ENCODE peak calls at places on chromosomes 7 and 10, in six cellular contexts. One of them, this sample, is unnamed.

GRCh38 chr10:16835223-16835622 is 18.0 kb upstream of the RSU1 start:
- DNase-seq in fibroblast of lung: no peak
- DNase-seq in neural progenitor cell: no peak
- DNase-seq in mammary epithelial cell: no peak
- DNase-seq in SK-N-SH: no peak
- DNase-seq in K562: no peak
- DNase-seq in this sample: no peak

GRCh38 chr10:88117227-88117626 is 253.8 kb downstream of the PTEN start:
- DNase-seq in fibroblast of lung: no peak
- DNase-seq in neural progenitor cell: no peak
- DNase-seq in mammary epithelial cell: no peak
- DNase-seq in SK-N-SH: no peak
- DNase-seq in K562: no peak
- DNase-seq in this sample: no peak

GRCh38 chr10:14261341-14261740 is 69.4 kb downstream of the FRMD4A start:
- DNase-seq in fibroblast of lung: no peak
- DNase-seq in neural progenitor cell: no peak
- DNase-seq in mammary epithelial cell: no peak
- DNase-seq in SK-N-SH: no peak
- DNase-seq in K562: no peak
- DNase-seq in this sample: no peak

GRCh38 chr10:8044908-8045727 is 9.4 kb upstream of the GATA3 start:
- DNase-seq in fibroblast of lung: no peak
- DNase-seq in neural progenitor cell: peak
- DNase-seq in mammary epithelial cell: peak
- DNase-seq in SK-N-SH: peak
- DNase-seq in K562: peak
- DNase-seq in this sample: no peak

GRCh38 chr10:100654835-100655759 is 90.3 kb upstream of the PAX2 start:
- DNase-seq in fibroblast of lung: no peak
- DNase-seq in neural progenitor cell: peak
- DNase-seq in mammary epithelial cell: no peak
- DNase-seq in SK-N-SH: peak
- DNase-seq in K562: no peak
- DNase-seq in this sample: peak

GRCh38 chr7:66075590-66076458 is at the start of gene ASL:
- DNase-seq in fibroblast of lung: peak
- DNase-seq in neural progenitor cell: peak
- DNase-seq in mammary epithelial cell: peak
- DNase-seq in SK-N-SH: peak
- DNase-seq in K562: peak
- DNase-seq in this sample: peak

GRCh38 chr10:78966844-78967488 is 101.8 kb upstream of the ZMIZ1 start:
- DNase-seq in fibroblast of lung: no peak
- DNase-seq in neural progenitor cell: no peak
- DNase-seq in mammary epithelial cell: no peak
- DNase-seq in SK-N-SH: no peak
- DNase-seq in K562: no peak
- DNase-seq in this sample: peak

GRCh38 chr10:63273575-63273974 is 140.4 kb downstream of the NRBF2 start:
- DNase-seq in fibroblast of lung: no peak
- DNase-seq in neural progenitor cell: no peak
- DNase-seq in mammary epithelial cell: no peak
- DNase-seq in SK-N-SH: no peak
- DNase-seq in K562: no peak
- DNase-seq in this sample: no peak

GRCh38 chr10:97025613-97026242 is 160.0 kb downstream of the SLIT1 start:
- DNase-seq in fibroblast of lung: peak
- DNase-seq in neural progenitor cell: peak
- DNase-seq in mammary epithelial cell: peak
- DNase-seq in SK-N-SH: peak
- DNase-seq in K562: peak
- DNase-seq in this sample: no peak

GRCh38 chr7:12637819-12638592 is 49.4 kb upstream of the ARL4A start:
- DNase-seq in fibroblast of lung: peak
- DNase-seq in neural progenitor cell: no peak
- DNase-seq in mammary epithelial cell: no peak
- DNase-seq in SK-N-SH: peak
- DNase-seq in K562: no peak
- DNase-seq in this sample: no peak

GRCh38 chr7:151637781-151638261 is 118.1 kb upstream of the RHEB start:
- DNase-seq in fibroblast of lung: peak
- DNase-seq in neural progenitor cell: no peak
- DNase-seq in mammary epithelial cell: no peak
- DNase-seq in SK-N-SH: no peak
- DNase-seq in K562: no peak
- DNase-seq in this sample: no peak

GRCh38 chr10:75430000-75430763 is 1.2 kb upstream of the LRMDA start:
- DNase-seq in fibroblast of lung: no peak
- DNase-seq in neural progenitor cell: peak
- DNase-seq in mammary epithelial cell: peak
- DNase-seq in SK-N-SH: no peak
- DNase-seq in K562: no peak
- DNase-seq in this sample: peak

GRCh38 chr7:24336461-24336860 is 52.5 kb downstream of the NPY start:
- DNase-seq in fibroblast of lung: no peak
- DNase-seq in neural progenitor cell: no peak
- DNase-seq in mammary epithelial cell: no peak
- DNase-seq in SK-N-SH: no peak
- DNase-seq in K562: no peak
- DNase-seq in this sample: no peak

GRCh38 chr10:7364474-7364873 is 46.4 kb downstream of the SFMBT2 start:
- DNase-seq in fibroblast of lung: no peak
- DNase-seq in neural progenitor cell: no peak
- DNase-seq in mammary epithelial cell: no peak
- DNase-seq in SK-N-SH: no peak
- DNase-seq in K562: no peak
- DNase-seq in this sample: no peak

GRCh38 chr10:63520463-63521388 is 475 bp upstream of the REEP3 start:
- DNase-seq in fibroblast of lung: no peak
- DNase-seq in neural progenitor cell: peak
- DNase-seq in mammary epithelial cell: peak
- DNase-seq in SK-N-SH: peak
- DNase-seq in K562: peak
- DNase-seq in this sample: peak

GRCh38 chr7:16774986-16775385 is 21.4 kb downstream of the TSPAN13 start:
- DNase-seq in fibroblast of lung: no peak
- DNase-seq in neural progenitor cell: no peak
- DNase-seq in mammary epithelial cell: peak
- DNase-seq in SK-N-SH: no peak
- DNase-seq in K562: no peak
- DNase-seq in this sample: no peak

GRCh38 chr10:23512355-23513058 is 73.6 kb downstream of the OTUD1 start:
- DNase-seq in fibroblast of lung: peak
- DNase-seq in neural progenitor cell: no peak
- DNase-seq in mammary epithelial cell: peak
- DNase-seq in SK-N-SH: no peak
- DNase-seq in K562: peak
- DNase-seq in this sample: no peak

GRCh38 chr7:1291846-1292765 is 59.4 kb downstream of the UNCX start:
- DNase-seq in fibroblast of lung: no peak
- DNase-seq in neural progenitor cell: no peak
- DNase-seq in mammary epithelial cell: no peak
- DNase-seq in SK-N-SH: no peak
- DNase-seq in K562: no peak
- DNase-seq in this sample: peak

GRCh38 chr7:97005764-97006145 is 402 bp downstream of the DLX6 start:
- DNase-seq in fibroblast of lung: peak
- DNase-seq in neural progenitor cell: no peak
- DNase-seq in mammary epithelial cell: no peak
- DNase-seq in SK-N-SH: peak
- DNase-seq in K562: no peak
- DNase-seq in this sample: no peak

GRCh38 chr10:3811331-3811870 is 26.4 kb upstream of the KLF6 start:
- DNase-seq in fibroblast of lung: peak
- DNase-seq in neural progenitor cell: no peak
- DNase-seq in mammary epithelial cell: peak
- DNase-seq in SK-N-SH: no peak
- DNase-seq in K562: no peak
- DNase-seq in this sample: no peak

GRCh38 chr7:123259759-123260158 is 60.0 kb upstream of the SLC13A1 start:
- DNase-seq in fibroblast of lung: no peak
- DNase-seq in neural progenitor cell: no peak
- DNase-seq in mammary epithelial cell: no peak
- DNase-seq in SK-N-SH: no peak
- DNase-seq in K562: no peak
- DNase-seq in this sample: no peak

GRCh38 chr10:102593074-102593803 is 51.0 kb upstream of the TRIM8 start:
- DNase-seq in fibroblast of lung: peak
- DNase-seq in neural progenitor cell: no peak
- DNase-seq in mammary epithelial cell: peak
- DNase-seq in SK-N-SH: no peak
- DNase-seq in K562: peak
- DNase-seq in this sample: no peak

GRCh38 chr7:156764016-156764669 is 123.6 kb downstream of the RNF32 start:
- DNase-seq in fibroblast of lung: peak
- DNase-seq in neural progenitor cell: peak
- DNase-seq in mammary epithelial cell: peak
- DNase-seq in SK-N-SH: peak
- DNase-seq in K562: peak
- DNase-seq in this sample: peak

GRCh38 chr7:101784275-101785127 is 32.9 kb upstream of the CUX1 start:
- DNase-seq in fibroblast of lung: no peak
- DNase-seq in neural progenitor cell: no peak
- DNase-seq in mammary epithelial cell: no peak
- DNase-seq in SK-N-SH: no peak
- DNase-seq in K562: peak
- DNase-seq in this sample: peak

GRCh38 chr7:105230486-105230885 is 158.2 kb downstream of the SRPK2 start:
- DNase-seq in fibroblast of lung: no peak
- DNase-seq in neural progenitor cell: no peak
- DNase-seq in mammary epithelial cell: peak
- DNase-seq in SK-N-SH: no peak
- DNase-seq in K562: no peak
- DNase-seq in this sample: no peak

GRCh38 chr7:8120390-8121058 is 141.4 kb downstream of the ICA1 start:
- DNase-seq in fibroblast of lung: no peak
- DNase-seq in neural progenitor cell: no peak
- DNase-seq in mammary epithelial cell: no peak
- DNase-seq in SK-N-SH: no peak
- DNase-seq in K562: no peak
- DNase-seq in this sample: no peak
- TF ChIP-seq CTCF in fibroblast of lung: no peak
- TF ChIP-seq CTCF in neural progenitor cell: no peak
- TF ChIP-seq CTCF in mammary epithelial cell: no peak
- TF ChIP-seq CTCF in SK-N-SH: no peak
- TF ChIP-seq CTCF in K562: no peak
- TF ChIP-seq CTCF in this sample: no peak

GRCh38 chr7:117661312-117661711 is 181.5 kb downstream of the CFTR start:
- DNase-seq in fibroblast of lung: no peak
- DNase-seq in neural progenitor cell: no peak
- DNase-seq in mammary epithelial cell: no peak
- DNase-seq in SK-N-SH: no peak
- DNase-seq in K562: no peak
- DNase-seq in this sample: no peak

GRCh38 chr7:117654780-117655179 is 175.0 kb downstream of the CFTR start:
- DNase-seq in fibroblast of lung: no peak
- DNase-seq in neural progenitor cell: no peak
- DNase-seq in mammary epithelial cell: peak
- DNase-seq in SK-N-SH: no peak
- DNase-seq in K562: no peak
- DNase-seq in this sample: no peak

GRCh38 chr7:117652943-117653700 is 173.3 kb downstream of the CFTR start:
- DNase-seq in fibroblast of lung: no peak
- DNase-seq in neural progenitor cell: peak
- DNase-seq in mammary epithelial cell: no peak
- DNase-seq in SK-N-SH: no peak
- DNase-seq in K562: no peak
- DNase-seq in this sample: no peak

GRCh38 chr7:117659453-117660086 is 179.7 kb downstream of the CFTR start:
- DNase-seq in fibroblast of lung: peak
- DNase-seq in neural progenitor cell: no peak
- DNase-seq in mammary epithelial cell: no peak
- DNase-seq in SK-N-SH: no peak
- DNase-seq in K562: no peak
- DNase-seq in this sample: no peak

DNA sequence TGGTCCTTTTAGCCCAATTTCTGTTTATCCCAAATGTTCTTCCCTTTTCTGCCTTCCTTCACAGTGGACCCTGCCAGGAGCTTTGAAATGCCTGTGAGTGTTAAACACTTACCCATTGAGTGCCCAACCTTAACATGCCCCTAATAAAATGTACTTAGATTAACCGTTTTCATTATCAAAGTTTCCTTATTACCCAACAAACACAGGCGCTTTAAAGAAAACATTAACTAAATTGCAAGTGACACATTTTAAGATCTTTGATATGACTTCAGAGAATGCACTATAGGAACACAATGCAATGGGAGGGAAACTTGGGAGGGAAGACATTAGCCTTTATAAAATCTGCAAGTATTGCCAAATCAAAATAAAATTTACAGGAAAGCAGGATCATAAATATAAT is 177.0 kb downstream of the CFTR start:
- DNase-seq in fibroblast of lung: no peak
- DNase-seq in neural progenitor cell: no peak
- DNase-seq in mammary epithelial cell: no peak
- DNase-seq in SK-N-SH: no peak
- DNase-seq in K562: no peak
- DNase-seq in this sample: no peak
- H3K27ac ChIP-seq in fibroblast of lung: no peak
- H3K27ac ChIP-seq in neural progenitor cell: no peak
- H3K27ac ChIP-seq in mammary epithelial cell: no peak
- H3K27ac ChIP-seq in SK-N-SH: no peak
- H3K27ac ChIP-seq in K562: no peak
- H3K27ac ChIP-seq in this sample: no peak

GRCh38 chr7:141702047-141702567 is at the start of gene DENND11:
- DNase-seq in fibroblast of lung: peak
- DNase-seq in neural progenitor cell: peak
- DNase-seq in mammary epithelial cell: peak
- DNase-seq in SK-N-SH: peak
- DNase-seq in K562: peak
- DNase-seq in this sample: peak

GRCh38 chr7:141701489-141702046 is 398 bp downstream of the DENND11 start:
- DNase-seq in fibroblast of lung: peak
- DNase-seq in neural progenitor cell: peak
- DNase-seq in mammary epithelial cell: no peak
- DNase-seq in SK-N-SH: peak
- DNase-seq in K562: peak
- DNase-seq in this sample: peak

GRCh38 chr7:141700848-141701371 is 1.1 kb downstream of the DENND11 start:
- DNase-seq in fibroblast of lung: no peak
- DNase-seq in neural progenitor cell: no peak
- DNase-seq in mammary epithelial cell: no peak
- DNase-seq in SK-N-SH: peak
- DNase-seq in K562: no peak
- DNase-seq in this sample: no peak

GRCh38 chr7:141699860-141700259 is 2.1 kb downstream of the DENND11 start:
- DNase-seq in fibroblast of lung: no peak
- DNase-seq in neural progenitor cell: no peak
- DNase-seq in mammary epithelial cell: no peak
- DNase-seq in SK-N-SH: no peak
- DNase-seq in K562: no peak
- DNase-seq in this sample: no peak

GRCh38 chr7:141700291-141700847 is 1.6 kb downstream of the DENND11 start:
- DNase-seq in fibroblast of lung: no peak
- DNase-seq in neural progenitor cell: no peak
- DNase-seq in mammary epithelial cell: no peak
- DNase-seq in SK-N-SH: no peak
- DNase-seq in K562: no peak
- DNase-seq in this sample: no peak
- H3K9ac ChIP-seq in fibroblast of lung: no peak
- H3K9ac ChIP-seq in neural progenitor cell: no peak
- H3K9ac ChIP-seq in mammary epithelial cell: no peak
- H3K9ac ChIP-seq in SK-N-SH: peak
- H3K9ac ChIP-seq in K562: no peak
- H3K9ac ChIP-seq in this sample: no peak

GRCh38 chr10:119562097-119562496 is 19.6 kb upstream of the RGS10 start:
- DNase-seq in fibroblast of lung: no peak
- DNase-seq in neural progenitor cell: no peak
- DNase-seq in mammary epithelial cell: no peak
- DNase-seq in SK-N-SH: no peak
- DNase-seq in K562: no peak
- DNase-seq in this sample: no peak
- TF ChIP-seq CTCF in fibroblast of lung: no peak
- TF ChIP-seq CTCF in neural progenitor cell: no peak
- TF ChIP-seq CTCF in mammary epithelial cell: no peak
- TF ChIP-seq CTCF in SK-N-SH: no peak
- TF ChIP-seq CTCF in K562: no peak
- TF ChIP-seq CTCF in this sample: no peak

This sample was measured in kidney.